ENCODE peak calls at places on chromosomes 4 and X, in ten cellular contexts. M is Peyer's patch, G is lower leg skin, Q is cardiac fibroblast, I is GM12878, J is colonic mucosa, O is right lobe of liver, X is PC-9, R is cardiac muscle cell, A is GM06990. Z is an unnamed sample.

GRCh38 chr4:2824329-2825183 is 19.1 kb upstream of the ADD1 start:
- DNase-seq in M (no peak), G (no peak), Q (no peak), I (no peak), J (no peak), O (peak), X (no peak), R (no peak), A (peak), Z (no peak)

GRCh38 chr4:181548873-181549541 is 694.2 kb upstream of the TENM3 start:
- DNase-seq in M (no peak), G (no peak), Q (peak), I (no peak), J (no peak), O (no peak), X (no peak), R (peak), A (no peak), Z (peak)

GRCh38 chrX:23885803-23886202 is 21.9 kb downstream of the APOO start:
- DNase-seq in M (no peak), G (no peak), Q (no peak), I (no peak), J (no peak), O (no peak), X (no peak), R (no peak), A (no peak), Z (no peak)

GRCh38 chr4:3774253-3774883 is 8.2 kb downstream of the ADRA2C start:
- DNase-seq in M (no peak), G (no peak), Q (no peak), I (no peak), J (no peak), O (no peak), X (no peak), R (no peak), A (no peak), Z (no peak)

GRCh38 chr4:6746721-6747689 is 31.0 kb downstream of the BLOC1S4 start:
- DNase-seq in M (peak), G (no peak), Q (peak), I (no peak), J (peak), O (peak), X (peak), R (peak), A (no peak), Z (no peak)

GRCh38 chr4:183658362-183659028 is 490 bp downstream of the RWDD4 start:
- DNase-seq in M (peak), G (no peak), Q (peak), I (no peak), J (peak), O (peak), X (peak), R (peak), A (peak), Z (no peak)

GRCh38 chrX:108001218-108001814 is 19.1 kb upstream of the TEX13B start:
- DNase-seq in M (no peak), G (peak), Q (peak), I (no peak), J (no peak), O (no peak), X (peak), R (peak), A (no peak), Z (no peak)

GRCh38 chr4:174402470-174403176 is 118.9 kb downstream of the CEP44 start:
- DNase-seq in M (no peak), G (no peak), Q (no peak), I (no peak), J (no peak), O (no peak), X (peak), R (no peak), A (no peak), Z (no peak)

GRCh38 chr4:60366661-60367060 is 833.5 kb upstream of the ADGRL3 start:
- DNase-seq in M (no peak), G (no peak), Q (no peak), I (no peak), J (no peak), O (no peak), X (no peak), R (no peak), A (no peak), Z (no peak)

GRCh38 chr4:125321709-125322362 is 7.1 kb downstream of the FAT4 start:
- DNase-seq in M (no peak), G (no peak), Q (peak), I (no peak), J (no peak), O (no peak), X (no peak), R (peak), A (no peak), Z (no peak)

GRCh38 chr4:165301833-165302232 is 25.6 kb upstream of the MSMO1 start:
- DNase-seq in M (no peak), G (no peak), Q (peak), I (no peak), J (no peak), O (no peak), X (no peak), R (peak), A (no peak), Z (no peak)

GRCh38 chr4:41095973-41096372 is 118.4 kb downstream of the APBB2 start:
- DNase-seq in M (no peak), G (no peak), Q (peak), I (peak), J (no peak), O (no peak), X (no peak), R (peak), A (peak), Z (peak)

GRCh38 chr4:183588169-183588675 is 70.8 kb downstream of the RWDD4 start:
- DNase-seq in M (no peak), G (peak), Q (peak), I (no peak), J (no peak), O (no peak), X (no peak), R (peak), A (no peak), Z (no peak)

GRCh38 chrX:12080265-12080664 is 58.0 kb upstream of the FRMPD4 start:
- DNase-seq in M (no peak), G (no peak), Q (peak), I (no peak), J (no peak), O (no peak), X (no peak), R (peak), A (no peak), Z (peak)

GRCh38 chr4:168623011-168623410 is 126.2 kb downstream of the PALLD start:
- DNase-seq in M (no peak), G (no peak), Q (no peak), I (no peak), J (no peak), O (no peak), X (no peak), R (no peak), A (no peak), Z (no peak)

GRCh38 chr4:184955636-184956035 is 62.7 kb upstream of the HELT start:
- DNase-seq in M (no peak), G (no peak), Q (no peak), I (peak), J (peak), O (peak), X (no peak), R (no peak), A (peak), Z (no peak)

GRCh38 chrX:153827903-153828302 is 2.4 kb downstream of the PDZD4 start:
- DNase-seq in M (no peak), G (no peak), Q (no peak), I (no peak), J (no peak), O (no peak), X (no peak), R (no peak), A (no peak), Z (no peak)

GRCh38 chrX:63746715-63747114 is 38.3 kb downstream of the ARHGEF9 start:
- DNase-seq in M (no peak), G (no peak), Q (no peak), I (no peak), J (no peak), O (no peak), X (no peak), R (no peak), A (no peak), Z (no peak)

GRCh38 chrX:129769467-129770154 is 10.1 kb upstream of the SASH3 start:
- DNase-seq in M (no peak), G (no peak), Q (no peak), I (peak), J (no peak), O (no peak), X (no peak), R (no peak), A (peak), Z (no peak)
- H3K4me3 ChIP-seq in M (no peak), G (no peak), Q (no peak), I (no peak), J (no peak), O (no peak), X (no peak), R (no peak), A (no peak), Z (no peak)

GRCh38 chr4:96936886-96937285 is 1097.0 kb downstream of the PDHA2 start:
- DNase-seq in M (no peak), G (no peak), Q (no peak), I (no peak), J (no peak), O (no peak), X (no peak), R (no peak), A (no peak), Z (no peak)
- TF ChIP-seq CTCF in M (no peak), G (no peak), Q (no peak), I (no peak), J (no peak), O (no peak), X (no peak), R (no peak), A (no peak), Z (no peak)

GRCh38 chrX:138886769-138887168 is 175.3 kb upstream of the FGF13 start:
- DNase-seq in M (no peak), G (peak), Q (no peak), I (no peak), J (no peak), O (peak), X (peak), R (no peak), A (no peak), Z (no peak)

GRCh38 chrX:138885886-138886285 is 174.4 kb upstream of the FGF13 start:
- DNase-seq in M (no peak), G (no peak), Q (no peak), I (no peak), J (no peak), O (no peak), X (no peak), R (no peak), A (no peak), Z (no peak)

GRCh38 chrX:138889152-138889551 is 177.6 kb upstream of the FGF13 start:
- DNase-seq in M (no peak), G (no peak), Q (no peak), I (no peak), J (no peak), O (no peak), X (no peak), R (no peak), A (no peak), Z (no peak)

DNA sequence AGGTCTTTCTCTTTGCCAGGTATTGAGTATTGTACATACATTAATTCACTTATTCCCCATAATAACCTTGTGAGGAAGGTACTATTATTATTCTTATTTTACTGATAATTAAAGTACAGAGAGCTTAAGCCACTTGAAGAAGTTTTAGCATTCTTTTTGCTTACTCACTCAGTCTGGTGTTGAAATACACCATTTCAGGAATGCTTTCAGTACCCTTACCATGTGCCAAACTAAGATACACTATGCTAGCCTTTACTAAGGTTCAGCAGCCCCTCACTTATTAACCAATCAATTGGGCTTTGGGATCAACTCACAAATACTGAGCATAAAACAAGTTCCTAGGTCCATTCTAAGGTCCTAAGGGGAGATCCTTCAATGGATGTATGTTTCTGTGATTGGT is 179.0 kb upstream of the FGF13 start:
- DNase-seq in M (no peak), G (no peak), Q (no peak), I (no peak), J (no peak), O (no peak), X (no peak), R (no peak), A (no peak), Z (no peak)
- H3K4me3 ChIP-seq in M (no peak), G (no peak), Q (no peak), I (no peak), J (no peak), O (no peak), X (no peak), R (no peak), A (no peak), Z (no peak)

DNA sequence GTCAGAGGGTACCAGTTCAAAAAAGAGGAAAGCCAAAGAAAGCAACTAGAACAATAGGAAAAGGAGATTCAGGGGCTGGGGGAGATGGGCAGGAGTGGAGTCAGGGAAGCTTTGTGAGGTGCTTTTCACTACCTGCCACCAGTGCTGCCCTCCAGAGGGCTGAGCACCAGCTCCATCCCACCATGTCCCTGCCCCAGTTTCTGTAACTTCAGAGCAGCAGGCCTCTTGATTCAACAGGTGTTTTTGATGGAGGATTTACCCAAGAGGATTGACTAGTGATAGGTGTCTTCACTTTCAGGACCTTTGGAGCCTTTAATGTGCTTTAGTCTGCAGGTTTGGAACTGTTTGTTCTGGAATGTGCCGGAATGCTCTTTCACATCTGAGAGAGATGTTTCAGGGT is 12.1 kb downstream of the KIT start:
- DNase-seq in M (no peak), G (no peak), Q (no peak), I (no peak), J (no peak), O (no peak), X (no peak), R (no peak), A (no peak), Z (no peak)
- TF ChIP-seq CTCF in M (no peak), G (no peak), Q (no peak), I (no peak), J (no peak), O (no peak), X (no peak), R (no peak), A (no peak), Z (no peak)

GRCh38 chrX:110036162-110037033 is 33.5 kb downstream of the TMEM164 start:
- DNase-seq in M (no peak), G (no peak), Q (no peak), I (no peak), J (no peak), O (no peak), X (no peak), R (no peak), A (no peak), Z (no peak)

GRCh38 chrX:110038900-110039299 is 36.0 kb downstream of the TMEM164 start:
- DNase-seq in M (no peak), G (no peak), Q (no peak), I (no peak), J (no peak), O (no peak), X (no peak), R (no peak), A (no peak), Z (no peak)

GRCh38 chrX:110034036-110034435 is 31.1 kb downstream of the TMEM164 start:
- DNase-seq in M (no peak), G (no peak), Q (peak), I (no peak), J (no peak), O (no peak), X (no peak), R (no peak), A (no peak), Z (no peak)

GRCh38 chrX:110032534-110033161 is 29.7 kb downstream of the TMEM164 start:
- DNase-seq in M (no peak), G (no peak), Q (no peak), I (no peak), J (no peak), O (no peak), X (no peak), R (no peak), A (no peak), Z (no peak)

DNA sequence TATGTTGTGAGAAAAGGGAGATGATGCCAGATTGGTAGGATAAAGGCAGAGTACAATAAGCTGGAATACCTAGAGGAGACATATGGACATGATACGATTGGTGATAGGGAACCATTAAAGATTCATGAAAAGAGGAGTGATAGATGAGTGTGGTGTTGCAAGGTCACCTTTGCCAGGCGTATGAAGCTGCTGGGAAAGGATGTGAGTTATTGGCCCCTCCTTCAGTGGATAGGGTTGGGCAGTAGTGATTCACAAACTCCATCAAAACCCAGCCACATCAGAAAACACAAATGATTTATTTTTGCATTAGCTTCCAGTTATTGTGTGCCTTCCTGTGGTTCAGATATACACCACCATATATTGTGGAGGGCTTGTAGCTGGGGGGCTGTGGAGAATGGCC is 34.3 kb downstream of the TMEM164 start:
- DNase-seq in M (no peak), G (no peak), Q (no peak), I (no peak), J (no peak), O (no peak), X (no peak), R (no peak), A (no peak), Z (no peak)
- H3K4me3 ChIP-seq in M (no peak), G (no peak), Q (no peak), I (no peak), J (no peak), O (no peak), X (no peak), R (no peak), A (no peak), Z (no peak)

GRCh38 chr4:106062452-106062875 is 167.2 kb downstream of the NPNT start:
- DNase-seq in M (no peak), G (no peak), Q (peak), I (no peak), J (no peak), O (no peak), X (peak), R (peak), A (no peak), Z (peak)

GRCh38 chr4:106063009-106063408 is 167.7 kb downstream of the NPNT start:
- DNase-seq in M (no peak), G (no peak), Q (peak), I (no peak), J (no peak), O (no peak), X (no peak), R (peak), A (no peak), Z (no peak)

GRCh38 chr4:106065018-106065417 is 169.7 kb downstream of the NPNT start:
- DNase-seq in M (no peak), G (no peak), Q (no peak), I (no peak), J (no peak), O (no peak), X (no peak), R (no peak), A (no peak), Z (no peak)
- TF ChIP-seq CTCF in M (peak), G (no peak), Q (no peak), I (no peak), J (no peak), O (no peak), X (no peak), R (no peak), A (no peak), Z (no peak)

Z was measured in AG04449.